ENCODE peak calls at places on chromosomes 4 and X, in four cellular contexts. S is ovary, W is GM23248, R is testis. B is an unnamed sample.

GRCh38 chr4:137125011-137125410 is 407.3 kb downstream of the PCDH18 start:
- DNase-seq in S (no peak), W (peak), R (no peak), B (peak)

GRCh38 chrX:39396358-39396995 is 595.2 kb downstream of the MID1IP1 start:
- DNase-seq in W (no peak), R (no peak), S (no peak), B (no peak)

GRCh38 chrX:14039344-14039743 is 9.7 kb upstream of the GEMIN8 start:
- DNase-seq in R (peak), W (peak), S (no peak), B (peak)

GRCh38 chr4:183099537-183100297 is 660 bp downstream of the WWC2 start:
- DNase-seq in R (peak), W (peak), S (peak), B (no peak)

GRCh38 chr4:130147618-130148017 is 1051.7 kb downstream of the C4orf33 start:
- DNase-seq in W (no peak), S (no peak), R (no peak), B (no peak)

GRCh38 chrX:105526431-105526830 is 295.9 kb upstream of the NRK start:
- DNase-seq in R (no peak), W (no peak), S (no peak), B (no peak)

GRCh38 chr4:151434183-151434860 is 25.3 kb downstream of the FHIP1A start:
- DNase-seq in R (no peak), W (peak), S (no peak), B (peak)

GRCh38 chr4:76252271-76252653 is 741 bp downstream of the FAM47E start:
- DNase-seq in S (no peak), R (no peak), W (peak), B (no peak)

GRCh38 chr4:6892190-6892908 is 17.3 kb upstream of the TBC1D14 start:
- DNase-seq in S (no peak), R (peak), W (peak), B (peak)

GRCh38 chr4:141898336-141898735 is 262.0 kb downstream of the IL15 start:
- DNase-seq in R (no peak), S (no peak), W (peak), B (peak)

GRCh38 chr4:112897548-112897947 is 151.9 kb upstream of the ANK2 start:
- DNase-seq in R (no peak), W (no peak), S (no peak), B (no peak)

GRCh38 chr4:49032440-49033161 is 46.5 kb downstream of the CWH43 start:
- DNase-seq in R (peak), W (peak), S (peak), B (peak)

GRCh38 chr4:7506119-7506518 is 71.4 kb upstream of the PSAPL1 start:
- DNase-seq in W (no peak), S (no peak), R (no peak), B (no peak)

GRCh38 chr4:180059216-180059881 is 2183.9 kb upstream of the TENM3 start:
- DNase-seq in S (no peak), W (peak), R (no peak), B (no peak)

GRCh38 chr4:147096667-147097604 is 151.3 kb upstream of the TTC29 start:
- DNase-seq in R (no peak), W (peak), S (no peak), B (peak)

GRCh38 chr4:88629826-88630225 is 37.5 kb downstream of the HERC3 start:
- DNase-seq in W (peak), S (no peak), R (no peak), B (peak)

GRCh38 chr4:117447925-117448324 is 362.5 kb upstream of the TRAM1L1 start:
- DNase-seq in R (peak), W (no peak), S (no peak), B (no peak)

GRCh38 chr4:106320235-106320634 is 3.9 kb downstream of the AIMP1 start:
- DNase-seq in S (no peak), R (no peak), W (no peak), B (no peak)

GRCh38 chrX:19585370-19586082 is 70.2 kb upstream of the MAP3K15 start:
- DNase-seq in R (no peak), W (no peak), S (no peak), B (no peak)

GRCh38 chr4:164800786-164801185 is 46.9 kb downstream of the SMIM31 start:
- DNase-seq in W (no peak), S (no peak), R (no peak), B (no peak)

GRCh38 chrX:150223176-150224015 is 139.7 kb upstream of the MAMLD1 start:
- DNase-seq in R (no peak), W (no peak), S (no peak), B (no peak)

GRCh38 chr4:6221851-6222760 is 21.8 kb upstream of the JAKMIP1 start:
- DNase-seq in R (peak), S (peak), W (peak), B (peak)

GRCh38 chr4:63906660-63907146 is 502.5 kb downstream of the TECRL start:
- DNase-seq in R (no peak), S (no peak), W (no peak), B (no peak)

GRCh38 chr4:86870442-86871069 is 21.4 kb upstream of the SLC10A6 start:
- DNase-seq in W (no peak), R (no peak), S (no peak), B (no peak)

GRCh38 chr4:129384974-129385373 is 289.0 kb downstream of the C4orf33 start:
- DNase-seq in R (no peak), S (no peak), W (no peak), B (no peak)

GRCh38 chr4:26583538-26583864 is 383 bp upstream of the TBC1D19 start:
- DNase-seq in S (no peak), R (no peak), W (no peak), B (no peak)

GRCh38 chrX:150205011-150205410 is 158.1 kb upstream of the MAMLD1 start:
- DNase-seq in S (no peak), W (no peak), R (peak), B (peak)

GRCh38 chrX:72685810-72686465 is 28.2 kb downstream of the PHKA1 start:
- DNase-seq in S (no peak), W (peak), R (no peak), B (peak)

GRCh38 chr4:574346-575161 is 1.5 kb downstream of the TMEM271 start:
- DNase-seq in S (no peak), R (no peak), W (no peak), B (no peak)

GRCh38 chr4:139563515-139563914 is 7.5 kb upstream of the SETD7 start:
- DNase-seq in R (no peak), S (no peak), W (no peak), B (no peak)

GRCh38 chr4:24690436-24690835 is 104.9 kb upstream of the SOD3 start:
- DNase-seq in W (peak), R (no peak), S (no peak), B (peak)

GRCh38 chrX:99914676-99915075 is 495.4 kb downstream of the PCDH19 start:
- DNase-seq in R (no peak), W (no peak), S (no peak), B (no peak)

GRCh38 chr4:26197018-26197779 is 123.6 kb upstream of the RBPJ start:
- DNase-seq in S (no peak), R (no peak), W (peak), B (peak)

GRCh38 chrX:70453024-70453618 is 8.5 kb downstream of the DLG3 start:
- DNase-seq in R (no peak), S (no peak), W (no peak), B (no peak)

GRCh38 chrX:70452143-70452733 is 7.6 kb downstream of the DLG3 start:
- DNase-seq in R (peak), W (peak), S (peak), B (peak)

GRCh38 chrX:70454441-70455365 is 10.1 kb downstream of the DLG3 start:
- DNase-seq in R (peak), S (peak), W (peak), B (peak)

GRCh38 chrX:70455366-70456202 is 10.9 kb downstream of the DLG3 start:
- DNase-seq in S (no peak), W (no peak), R (no peak), B (no peak)

DNA sequence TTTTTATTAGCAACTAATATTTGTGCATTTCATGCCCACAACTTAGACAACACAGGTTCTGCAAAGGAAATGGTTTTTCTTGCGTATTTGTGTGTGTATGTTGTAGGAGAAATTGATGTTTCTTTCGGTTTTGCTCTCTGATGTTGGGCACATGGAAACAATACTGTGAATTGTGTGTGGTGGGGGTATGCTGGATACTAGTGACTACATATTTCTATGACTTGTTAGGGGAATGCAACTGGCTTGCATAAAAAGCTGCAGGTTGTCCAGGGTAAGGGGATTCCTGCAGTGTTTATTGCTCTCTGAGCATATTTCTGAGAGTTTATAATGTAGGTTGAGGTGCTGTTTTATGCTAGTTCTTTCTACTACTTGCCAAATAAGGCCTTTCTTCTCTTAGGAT is 11.6 kb downstream of the DLG3 start:
- DNase-seq in W (no peak), R (no peak), S (no peak), B (no peak)
- H3K4me3 ChIP-seq in W (no peak), R (no peak), S (peak), B (no peak)

GRCh38 chr4:168540086-168540864 is 43.4 kb downstream of the PALLD start:
- DNase-seq in R (no peak), S (no peak), W (peak), B (peak)
- H3K4me3 ChIP-seq in R (no peak), S (no peak), W (peak), B (no peak)

GRCh38 chr4:53583513-53583912 is 7.8 kb downstream of the LNX1 start:
- DNase-seq in W (no peak), S (no peak), R (no peak), B (peak)
- H3K4me3 ChIP-seq in W (no peak), S (no peak), R (no peak), B (no peak)

GRCh38 chr4:82786004-82786400 is 12.6 kb downstream of the SCD5 start:
- DNase-seq in S (no peak), R (no peak), W (peak), B (peak)
- H3K4me3 ChIP-seq in S (no peak), R (no peak), W (peak), B (no peak)

DNA sequence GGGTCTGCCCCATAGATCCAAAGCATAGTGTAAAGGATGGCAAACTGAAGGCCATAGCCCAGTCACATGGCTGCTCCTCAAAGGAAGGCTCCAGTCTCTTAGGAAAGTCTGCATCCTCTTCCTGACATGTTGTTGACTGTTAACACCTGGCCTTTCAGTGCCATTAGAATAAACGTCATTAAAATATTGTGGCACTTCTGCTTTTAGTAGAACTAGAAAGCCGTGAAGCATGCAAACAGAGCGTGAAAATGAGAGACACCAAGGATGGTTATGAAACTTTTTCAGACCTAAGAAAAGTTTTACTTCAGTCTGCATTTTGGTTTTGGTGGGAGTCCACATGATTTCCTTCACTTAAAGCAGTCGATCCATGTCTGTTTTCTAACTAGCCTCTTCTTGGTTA is 41.1 kb upstream of the AFF2 start:
- DNase-seq in R (no peak), S (no peak), W (no peak), B (no peak)
- H3K4me3 ChIP-seq in R (no peak), S (no peak), W (no peak), B (no peak)

DNA sequence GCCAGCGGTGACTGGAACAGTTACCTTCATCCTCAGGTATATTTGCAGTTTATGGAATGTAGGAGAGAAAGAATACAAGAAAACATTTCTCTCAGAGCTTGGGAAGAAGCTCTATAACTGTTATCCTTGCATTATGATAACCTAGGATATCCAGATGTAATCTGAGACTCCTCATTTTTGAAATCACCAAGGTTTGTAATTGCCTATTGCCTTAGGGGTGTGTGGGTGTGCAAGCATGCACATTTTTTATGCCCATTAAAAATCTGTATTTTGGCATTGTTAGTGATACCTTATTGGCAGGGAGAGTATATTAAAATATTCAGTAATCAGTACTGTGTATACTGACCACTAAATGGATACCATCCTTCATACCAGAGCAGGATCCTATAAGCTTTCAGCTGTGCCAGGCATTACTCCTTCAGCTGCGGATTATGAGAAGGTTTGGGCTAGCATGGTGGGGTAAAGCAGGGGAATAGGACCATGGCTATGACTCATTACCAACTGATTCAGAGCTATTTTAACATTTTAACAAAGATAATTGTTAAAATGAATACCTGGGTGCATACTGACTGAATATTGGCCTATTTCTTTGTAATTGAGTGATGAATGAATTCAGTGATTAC is 8.4 kb downstream of the SEC24B start:
- DNase-seq in S (no peak), W (peak), R (no peak), B (peak)
- H3K4me3 ChIP-seq in S (no peak), W (no peak), R (no peak), B (no peak)